ENCODE peak calls at places on chromosome 15, in five cellular contexts. H is activated naive CD8-positive, alpha-beta T cell treated with anti-CD3 and anti-CD28 coated beads for 36 hours; Q is stimulated activated naive CD8-positive, alpha-beta T cell treated with anti-CD3 and anti-CD28 coated beads, Interleukin-15, amount 100 ng/mL, for 72 hours; I is NCI-H345; R is NCI-H510A treated with DMSO at 0.1 percent for 48 hours. P is an unnamed sample.

GRCh38 chr15:95291878-95292472 is 1038.5 kb upstream of the NR2F2 start:
- DNase-seq in H (no peak), Q (no peak), I (peak), R (peak), P (no peak)

GRCh38 chr15:66879511-66879910 is 177.5 kb downstream of the SMAD6 start:
- DNase-seq in H (no peak), Q (no peak), I (no peak), R (no peak), P (no peak)

GRCh38 chr15:89743594-89743993 is 7.5 kb downstream of the MESP1 start:
- DNase-seq in H (no peak), Q (no peak), I (no peak), R (no peak), P (no peak)

GRCh38 chr15:87155771-87156170 is 1076.1 kb downstream of the AGBL1 start:
- DNase-seq in H (no peak), Q (no peak), I (no peak), R (no peak), P (no peak)

GRCh38 chr15:42858540-42858939 is 62.0 kb downstream of the TTBK2 start:
- DNase-seq in H (no peak), Q (no peak), I (no peak), R (no peak), P (no peak)

GRCh38 chr15:93209690-93210425 is 120.8 kb upstream of the RGMA start:
- DNase-seq in H (no peak), Q (no peak), I (no peak), R (no peak), P (no peak)

GRCh38 chr15:80105193-80105984 is 45.9 kb downstream of the ZFAND6 start:
- DNase-seq in H (no peak), Q (no peak), I (no peak), R (no peak), P (no peak)

GRCh38 chr15:85091990-85092389 is 110.3 kb downstream of the PDE8A start:
- DNase-seq in H (no peak), Q (no peak), I (no peak), R (no peak), P (no peak)

GRCh38 chr15:74025436-74025835 is 30.9 kb downstream of the PML start:
- DNase-seq in H (no peak), Q (no peak), I (no peak), R (no peak), P (no peak)

GRCh38 chr15:39642011-39642640 is 61.2 kb downstream of the THBS1 start:
- DNase-seq in H (no peak), Q (no peak), I (no peak), R (no peak), P (no peak)

GRCh38 chr15:77546050-77546501 is 86.6 kb downstream of the LINGO1 start:
- DNase-seq in H (no peak), Q (no peak), I (no peak), R (no peak), P (no peak)

GRCh38 chr15:91291673-91292072 is 191.6 kb downstream of the SV2B start:
- DNase-seq in H (peak), Q (no peak), I (no peak), R (no peak), P (no peak)

GRCh38 chr15:43792761-43793493 is 807 bp downstream of the SERF2 start:
- DNase-seq in H (peak), Q (peak), I (peak), R (no peak), P (no peak)

GRCh38 chr15:79436037-79436780 is 4.1 kb downstream of the MINAR1 start:
- DNase-seq in H (no peak), Q (no peak), I (no peak), R (no peak), P (no peak)

GRCh38 chr15:84840255-84840654 is 23.1 kb downstream of the ALPK3 start:
- DNase-seq in H (no peak), Q (no peak), I (no peak), R (no peak), P (no peak)

GRCh38 chr15:40584191-40584590 is 9.9 kb upstream of the KNL1 start:
- DNase-seq in H (no peak), Q (no peak), I (no peak), R (no peak), P (peak)